ENCODE peak calls at places on chromosome 13, in seven cellular contexts. U is right atrium auricular region, C is thoracic aorta, I is H1, F is ovary, K is IMR-90, B is PC-3. J is an unnamed sample. For H3K4me1, the result is how much of the 10 kb centered on the place peaks cover.

GRCh38 chr13:27403252-27403678 is 21.2 kb upstream of the GTF3A start:
- DNase-seq in U (no peak), K (peak), I (no peak), C (no peak), F (no peak), B (peak), J (peak)

GRCh38 chr13:98535501-98536357 is 41.2 kb downstream of the STK24 start:
- DNase-seq in I (no peak), U (no peak), F (no peak), B (peak), K (no peak), C (no peak), J (no peak)

GRCh38 chr13:110953416-110953815 is 38.5 kb upstream of the ANKRD10 start:
- DNase-seq in C (no peak), U (no peak), K (no peak), I (peak), F (no peak), B (no peak), J (peak)

GRCh38 chr13:50450279-50450678 is 393.2 kb downstream of the DLEU7 start:
- DNase-seq in F (no peak), U (no peak), I (no peak), B (no peak), C (no peak), K (no peak), J (no peak)

GRCh38 chr13:47327856-47328255 is 431.0 kb upstream of the HTR2A start:
- DNase-seq in F (no peak), C (no peak), I (no peak), B (no peak), U (no peak), K (no peak), J (no peak)

GRCh38 chr13:33497146-33497845 is 211.7 kb upstream of the STARD13 start:
- DNase-seq in B (peak), K (peak), F (no peak), C (no peak), I (no peak), U (no peak), J (peak)

GRCh38 chr13:113403255-113404104 is 39.5 kb upstream of the GRTP1 start:
- DNase-seq in I (no peak), U (no peak), K (no peak), B (no peak), F (no peak), C (no peak), J (peak)

GRCh38 chr13:90534617-90535340 is 812.7 kb upstream of the MIR17HG start:
- DNase-seq in B (no peak), C (no peak), K (no peak), U (no peak), I (no peak), F (no peak), J (no peak)

GRCh38 chr13:53112522-53112921 is 83.9 kb downstream of the OLFM4 start:
- DNase-seq in B (no peak), F (no peak), U (no peak), C (no peak), I (no peak), K (no peak), J (no peak)

GRCh38 chr13:107185889-107186288 is 618.0 kb upstream of the ARGLU1 start:
- DNase-seq in U (no peak), I (no peak), C (no peak), F (no peak), B (peak), K (peak), J (no peak)

GRCh38 chr13:50366488-50367174 is 351.4 kb downstream of the KCNRG start:
- DNase-seq in C (no peak), F (no peak), B (peak), U (no peak), I (no peak), K (no peak), J (no peak)

GRCh38 chr13:83941669-83942335 is 59.5 kb upstream of the SLITRK1 start:
- DNase-seq in I (no peak), B (no peak), U (no peak), K (no peak), F (no peak), C (no peak), J (no peak)

GRCh38 chr13:50543767-50544166 is 299.7 kb downstream of the DLEU7 start:
- DNase-seq in I (no peak), K (peak), C (no peak), U (no peak), B (peak), F (no peak), J (no peak)

GRCh38 chr13:99941086-99941485 is 30.5 kb downstream of the ZIC5 start:
- DNase-seq in U (no peak), K (no peak), F (no peak), C (no peak), B (no peak), I (no peak), J (no peak)

GRCh38 chr13:113794764-113795173 is 35.7 kb downstream of the TMEM255B start:
- DNase-seq in I (no peak), F (peak), B (no peak), U (no peak), C (no peak), K (no peak), J (peak)

GRCh38 chr13:28716511-28716910 is 2.3 kb downstream of the SLC46A3 start:
- DNase-seq in F (no peak), K (peak), C (no peak), I (no peak), U (peak), B (peak), J (peak)

GRCh38 chr13:71144883-71145282 is 722.1 kb downstream of the DACH1 start:
- DNase-seq in I (no peak), C (no peak), B (no peak), K (no peak), F (no peak), U (no peak), J (no peak)

GRCh38 chr13:71148391-71148790 is 718.6 kb downstream of the DACH1 start:
- DNase-seq in C (no peak), I (no peak), K (no peak), U (no peak), B (no peak), F (no peak), J (no peak)

DNA sequence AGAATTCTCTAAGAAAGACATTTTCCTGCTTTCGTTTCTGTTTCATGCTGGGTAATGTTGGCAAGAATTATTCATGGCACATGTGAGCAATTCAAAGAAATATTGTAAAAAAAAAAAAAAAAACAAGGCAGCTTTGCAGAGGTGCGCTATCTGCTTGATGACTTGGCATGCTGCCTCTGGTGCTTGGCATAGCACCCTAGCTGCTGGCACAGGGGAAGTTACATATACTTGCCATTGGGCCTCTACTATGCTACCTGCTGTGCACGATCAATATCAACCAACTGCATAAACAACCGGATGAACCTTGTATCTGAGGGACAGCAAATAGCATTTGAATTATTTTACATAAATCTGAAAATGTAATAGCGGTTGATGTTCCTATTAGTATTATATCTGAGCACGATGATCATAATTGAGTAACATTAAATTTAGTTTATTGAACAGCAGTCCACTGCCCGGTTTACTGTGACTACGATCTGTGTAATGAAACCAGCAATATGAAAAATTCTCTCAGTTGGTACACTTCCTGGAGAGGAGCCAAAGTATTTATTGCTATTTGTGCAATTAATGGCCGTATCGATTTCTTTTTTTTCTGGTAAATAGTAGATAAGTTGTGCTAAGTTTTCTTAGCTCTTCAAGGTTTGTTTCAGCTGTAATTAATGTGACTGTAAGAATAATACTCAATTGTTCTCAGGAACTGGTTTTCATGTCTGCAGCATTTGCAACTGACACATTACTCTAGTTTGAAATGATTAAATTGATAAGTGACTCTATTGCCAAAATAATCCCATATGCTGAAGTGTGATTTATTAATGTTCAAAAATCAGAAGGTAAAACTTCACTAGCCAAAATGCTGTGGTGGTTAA is 717.3 kb downstream of the DACH1 start:
- DNase-seq in F (no peak), U (no peak), K (no peak), I (no peak), B (no peak), C (no peak), J (no peak)
- H3K4me1 ChIP-seq in F (under half), U (under half), K (under half), I (under half), B (under half), C (under half), J (under half)

DNA sequence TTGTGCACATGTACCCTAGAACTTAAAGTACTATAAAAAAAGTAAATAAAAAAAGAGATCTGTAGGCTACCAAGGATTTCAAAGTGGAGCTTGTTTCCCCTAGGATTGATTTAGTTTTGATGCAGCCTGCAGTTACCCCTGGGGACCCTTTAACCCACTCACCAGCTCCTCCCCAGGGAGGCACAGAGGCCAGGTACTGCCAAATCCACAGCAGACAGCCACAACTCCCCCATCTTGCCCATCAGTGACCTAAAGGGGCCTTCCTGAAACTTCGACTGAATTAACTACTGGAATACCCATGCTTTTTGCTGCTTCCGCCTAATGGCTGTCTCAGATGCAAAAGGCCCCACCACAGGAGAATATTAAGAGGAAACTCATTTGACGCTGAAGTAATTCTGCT is 95.1 kb downstream of the FOXO1 start:
- DNase-seq in K (no peak), I (no peak), F (no peak), C (no peak), B (no peak), U (no peak), J (no peak)
- H3K4me1 ChIP-seq in K (under half), I (under half), F (under half), C (under half), B (under half), U (under half), J (under half)

GRCh38 chr13:39322836-39323585 is 280.0 kb downstream of the LHFPL6 start:
- DNase-seq in K (no peak), C (no peak), I (no peak), U (no peak), F (no peak), B (no peak), J (no peak)

GRCh38 chr13:39311619-39312018 is 273.4 kb downstream of the NHLRC3 start:
- DNase-seq in B (no peak), U (no peak), F (no peak), C (no peak), I (no peak), K (no peak), J (no peak)

GRCh38 chr13:39313721-39314120 is 275.5 kb downstream of the NHLRC3 start:
- DNase-seq in B (no peak), I (no peak), U (no peak), C (no peak), F (no peak), K (no peak), J (no peak)

GRCh38 chr13:39321578-39321977 is 281.4 kb downstream of the LHFPL6 start:
- DNase-seq in C (no peak), B (no peak), U (peak), K (peak), I (no peak), F (no peak), J (no peak)

DNA sequence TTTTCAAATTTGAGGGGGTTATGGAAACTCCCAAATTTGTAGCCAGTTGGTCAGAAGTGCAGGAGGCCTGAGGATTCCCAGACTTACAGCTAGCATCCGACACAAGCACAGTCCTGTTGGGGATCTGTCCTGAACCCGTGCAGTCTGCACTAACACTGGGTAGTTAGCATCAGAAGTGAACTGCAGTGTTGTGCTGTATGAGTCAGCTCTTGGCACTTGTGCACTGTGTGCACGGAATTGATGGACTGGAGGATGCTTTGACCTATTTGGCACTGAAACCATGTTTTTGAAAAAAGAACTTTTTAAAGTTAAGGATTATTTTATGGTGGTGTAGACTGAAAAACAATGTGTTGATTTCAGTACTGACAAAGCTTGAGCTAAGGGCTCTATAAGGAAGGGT is 279.0 kb downstream of the NHLRC3 start:
- DNase-seq in U (no peak), C (no peak), B (peak), F (no peak), I (no peak), K (peak), J (no peak)
- H3K4me1 ChIP-seq in U (under half), C (under half), B (under half), F (under half), I (under half), K (under half), J (under half)

DNA sequence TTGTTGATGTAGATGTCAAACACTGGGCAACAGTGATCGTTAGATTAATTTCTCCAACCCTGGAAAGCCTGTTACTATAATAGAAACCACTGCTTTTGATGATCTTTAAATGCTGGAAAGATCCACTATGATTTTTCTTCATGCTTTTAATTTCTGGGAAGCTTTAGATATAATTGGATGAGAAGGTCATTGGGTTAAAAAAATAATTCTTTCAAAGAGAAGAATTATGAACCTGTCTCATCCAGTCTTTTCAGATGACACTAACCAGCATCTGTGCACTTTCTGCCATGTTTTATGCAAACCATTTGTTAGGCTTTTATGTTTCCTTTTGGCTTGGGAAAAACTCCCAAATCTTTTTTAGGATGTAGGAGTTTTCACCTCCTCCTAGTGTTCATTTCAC is 49.4 kb downstream of the B3GLCT start:
- DNase-seq in B (no peak), U (no peak), F (no peak), C (no peak), I (no peak), K (no peak), J (no peak)
- H3K4me1 ChIP-seq in B (under half), U (under half), F (under half), C (under half), I (under half), K (under half), J (under half)

GRCh38 chr13:51819544-51819943 is 15.6 kb upstream of the DHRS12 start:
- DNase-seq in I (no peak), F (no peak), B (no peak), K (no peak), U (no peak), C (no peak), J (no peak)

GRCh38 chr13:51822106-51822840 is 18.3 kb upstream of the DHRS12 start:
- DNase-seq in B (no peak), C (no peak), F (no peak), I (no peak), U (no peak), K (no peak), J (no peak)

GRCh38 chr13:51823351-51823750 is 19.4 kb upstream of the DHRS12 start:
- DNase-seq in U (no peak), B (no peak), C (no peak), K (no peak), F (no peak), I (no peak), J (no peak)

GRCh38 chr13:51823861-51824260 is 19.9 kb upstream of the DHRS12 start:
- DNase-seq in I (no peak), F (no peak), K (no peak), U (no peak), B (no peak), C (no peak), J (no peak)

DNA sequence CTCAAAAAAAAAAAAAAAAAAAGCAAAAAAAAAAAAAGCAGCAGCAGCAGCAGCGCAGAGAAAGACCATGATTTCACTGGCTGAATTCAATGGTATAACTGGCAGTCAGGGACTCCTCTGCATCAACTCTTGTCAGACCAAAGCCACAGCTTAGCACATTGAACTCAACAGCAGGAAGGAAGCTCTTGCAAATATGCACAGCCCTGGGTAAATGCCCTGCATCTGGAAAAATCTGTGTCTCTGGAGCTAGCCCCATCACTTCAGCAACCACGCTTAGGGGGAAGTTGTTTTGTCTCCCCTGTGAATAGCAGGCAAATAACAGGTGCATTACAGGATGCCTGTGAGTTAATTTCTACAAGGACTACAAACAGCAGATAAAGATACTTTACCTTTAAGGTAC is 17.7 kb upstream of the DHRS12 start:
- DNase-seq in U (no peak), F (no peak), C (no peak), I (no peak), B (no peak), K (no peak), J (no peak)
- H3K4me1 ChIP-seq in U (under half), F (under half), C (under half), I (under half), B (under half), K (under half), J (under half)

GRCh38 chr13:25288966-25289365 is 1.7 kb upstream of the MTMR6 start:
- DNase-seq in I (no peak), U (no peak), B (no peak), K (no peak), F (no peak), C (no peak), J (no peak)

GRCh38 chr13:25286969-25287961 is at the start of gene MTMR6:
- DNase-seq in F (peak), B (peak), U (peak), I (peak), K (peak), C (peak), J (peak)

GRCh38 chr13:25295228-25295627 is 6.2 kb upstream of the NUP58 start:
- DNase-seq in B (peak), F (no peak), U (no peak), I (no peak), C (no peak), K (peak), J (peak)

GRCh38 chr13:25291691-25292090 is 4.4 kb upstream of the MTMR6 start:
- DNase-seq in U (no peak), I (no peak), F (no peak), K (no peak), B (no peak), C (no peak), J (no peak)

GRCh38 chr13:25292301-25292700 is 5.0 kb upstream of the MTMR6 start:
- DNase-seq in U (no peak), C (no peak), I (no peak), K (peak), B (peak), F (no peak), J (peak)
- H3K4me1 ChIP-seq in U (under half), C (under half), I (under half), K (under half), B (under half), F (under half), J (under half)

GRCh38 chr13:60753641-60754040 is 356.6 kb downstream of the TDRD3 start:
- DNase-seq in K (no peak), I (no peak), B (no peak), C (no peak), U (no peak), F (no peak), J (peak)

GRCh38 chr13:60754211-60754610 is 357.2 kb downstream of the TDRD3 start:
- DNase-seq in I (no peak), B (no peak), U (no peak), K (no peak), C (no peak), F (no peak), J (no peak)

GRCh38 chr13:60756306-60756705 is 359.3 kb downstream of the TDRD3 start:
- DNase-seq in I (no peak), U (no peak), F (no peak), B (peak), K (no peak), C (no peak), J (no peak)

GRCh38 chr13:60755380-60756163 is 358.6 kb downstream of the TDRD3 start:
- DNase-seq in B (peak), K (no peak), I (no peak), U (no peak), C (no peak), F (no peak), J (no peak)

DNA sequence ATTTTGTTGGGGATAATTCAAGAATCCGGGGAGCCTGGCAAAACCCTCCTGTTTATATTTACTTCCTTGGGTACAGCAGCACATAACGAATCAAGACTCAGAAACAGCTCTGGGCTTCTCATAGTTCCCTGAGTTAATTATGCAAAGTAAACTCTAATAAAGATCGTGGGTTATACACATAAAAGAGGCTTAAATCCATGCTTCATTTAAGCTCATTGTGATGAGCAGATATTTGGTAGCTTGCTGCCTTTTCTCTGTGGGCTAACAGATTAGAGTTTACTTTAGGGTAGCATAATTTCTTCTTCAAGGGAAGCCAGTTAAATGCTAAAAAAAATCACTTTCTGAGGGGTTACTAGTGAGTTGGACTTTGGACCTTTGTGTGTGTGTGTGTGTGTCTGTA is 357.7 kb downstream of the TDRD3 start:
- DNase-seq in B (no peak), K (no peak), C (no peak), F (no peak), I (no peak), U (no peak), J (no peak)
- H3K4me1 ChIP-seq in B (under half), K (under half), C (under half), F (under half), I (under half), U (under half), J (under half)

J was measured in osteoblast.